ENCODE peak calls at places on chromosomes 4 and X, in five cellular contexts. A is IMR-90, H is H1, N is mesendoderm, K is neuronal stem cell. S is an unnamed sample.

GRCh38 chr4:117796677-117797076 is 237.6 kb upstream of the NDST3 start:
- DNase-seq in H (no peak), N (no peak), K (no peak), A (no peak), S (no peak)

GRCh38 chrX:40625294-40625693 is 2.1 kb downstream of the MPC1L start:
- DNase-seq in H (no peak), N (no peak), K (no peak), A (no peak), S (no peak)

GRCh38 chr4:2878346-2878745 is 34.7 kb downstream of the ADD1 start:
- DNase-seq in K (no peak), H (no peak), A (no peak), N (no peak), S (no peak)

GRCh38 chrX:148536961-148537360 is 36.5 kb downstream of the AFF2 start:
- DNase-seq in N (peak), H (no peak), K (no peak), A (no peak), S (no peak)

GRCh38 chr4:139528377-139529005 is 27.5 kb downstream of the SETD7 start:
- DNase-seq in K (no peak), H (no peak), A (peak), N (no peak), S (no peak)

GRCh38 chr4:118968006-118968405 is 79.4 kb downstream of the SYNPO2 start:
- DNase-seq in K (no peak), N (peak), H (peak), A (peak), S (peak)

GRCh38 chrX:111244238-111244750 is 26.0 kb downstream of the CAPN6 start:
- DNase-seq in K (no peak), A (peak), H (no peak), N (peak), S (no peak)

GRCh38 chr4:155060419-155060818 is 148.0 kb upstream of the NPY2R start:
- DNase-seq in H (no peak), K (no peak), A (no peak), N (no peak), S (no peak)

GRCh38 chr4:25913056-25913850 is 767 bp upstream of the SMIM20 start:
- DNase-seq in A (peak), H (no peak), K (no peak), N (peak), S (no peak)

GRCh38 chrX:103002576-103002975 is 61.4 kb downstream of the BEX1 start:
- DNase-seq in K (no peak), H (no peak), A (no peak), N (no peak), S (no peak)

GRCh38 chr4:15077969-15078368 is 75.7 kb downstream of the CPEB2 start:
- DNase-seq in N (no peak), A (peak), K (no peak), H (no peak), S (no peak)

GRCh38 chr4:74934016-74934821 is 1.3 kb downstream of the PARM1 start:
- DNase-seq in A (peak), H (no peak), K (no peak), N (peak), S (peak)

GRCh38 chr4:123943976-123944375 is 547.4 kb downstream of the SPRY1 start:
- DNase-seq in A (no peak), H (no peak), N (no peak), K (no peak), S (no peak)

GRCh38 chr4:140640150-140640748 is 71.5 kb upstream of the UCP1 start:
- DNase-seq in H (no peak), K (no peak), N (peak), A (no peak), S (no peak)

GRCh38 chrX:110123331-110123782 is 120.4 kb downstream of the TMEM164 start:
- DNase-seq in A (no peak), H (no peak), K (no peak), N (no peak), S (no peak)

GRCh38 chr4:177384856-177385396 is 57.3 kb downstream of the AGA start:
- DNase-seq in A (no peak), H (no peak), K (no peak), N (no peak), S (peak)

GRCh38 chr4:184534511-184535391 is 60.4 kb upstream of the IRF2 start:
- DNase-seq in K (no peak), N (peak), A (peak), H (no peak), S (peak)

GRCh38 chr4:165927366-165927765 is 54.3 kb downstream of the TLL1 start:
- DNase-seq in N (no peak), K (no peak), H (no peak), A (no peak), S (no peak)

GRCh38 chr4:144174401-144175067 is 34.0 kb upstream of the GYPA start:
- DNase-seq in N (peak), K (peak), H (no peak), A (peak), S (peak)

GRCh38 chr4:72564184-72564583 is 4.8 kb downstream of the ADAMTS3 start:
- DNase-seq in N (no peak), A (peak), K (no peak), H (no peak), S (peak)

GRCh38 chrX:19739683-19740082 is 147.7 kb downstream of the SH3KBP1 start:
- DNase-seq in K (peak), H (no peak), N (peak), A (peak), S (peak)

GRCh38 chr4:92234393-92235176 is 69.2 kb upstream of the GRID2 start:
- DNase-seq in A (peak), K (no peak), N (no peak), H (no peak), S (peak)

GRCh38 chrX:100083146-100083715 is 326.8 kb downstream of the PCDH19 start:
- DNase-seq in H (no peak), N (no peak), K (peak), A (no peak), S (no peak)

GRCh38 chr4:169412046-169412445 is 141.3 kb upstream of the SH3RF1 start:
- DNase-seq in A (no peak), N (peak), H (no peak), K (no peak), S (peak)

GRCh38 chr4:163649557-163650091 is 155.1 kb downstream of the TMA16 start:
- DNase-seq in K (no peak), H (no peak), A (no peak), N (peak), S (no peak)

GRCh38 chr4:45036677-45037076 is 310.3 kb upstream of the GNPDA2 start:
- DNase-seq in K (no peak), H (no peak), A (no peak), N (peak), S (no peak)

GRCh38 chr4:40329805-40330204 is 5.3 kb upstream of the CHRNA9 start:
- DNase-seq in A (no peak), K (no peak), N (no peak), H (no peak), S (no peak)

GRCh38 chr4:104418313-104418712 is 76.4 kb downstream of the CXXC4 start:
- DNase-seq in A (no peak), N (no peak), H (no peak), K (no peak), S (no peak)

GRCh38 chr4:117692538-117692937 is 341.7 kb upstream of the NDST3 start:
- DNase-seq in A (no peak), H (no peak), K (no peak), N (peak), S (no peak)

GRCh38 chrX:134672101-134672500 is 13.8 kb upstream of the PLAC1 start:
- DNase-seq in A (no peak), H (no peak), K (no peak), N (no peak), S (no peak)

GRCh38 chrX:134670241-134670811 is 12.1 kb upstream of the PLAC1 start:
- DNase-seq in H (peak), K (no peak), N (peak), A (peak), S (peak)

GRCh38 chrX:134673123-134673522 is 14.9 kb upstream of the PLAC1 start:
- DNase-seq in N (no peak), K (no peak), A (no peak), H (no peak), S (no peak)

GRCh38 chrX:134671207-134671750 is 13.0 kb upstream of the PLAC1 start:
- DNase-seq in K (no peak), H (no peak), N (no peak), A (peak), S (no peak)

GRCh38 chrX:134669378-134670098 is 11.3 kb upstream of the PLAC1 start:
- DNase-seq in K (no peak), H (no peak), N (peak), A (peak), S (no peak)
- H2BK5ac ChIP-seq in K (no peak), H (no peak), N (no peak), A (peak), S (peak)

DNA sequence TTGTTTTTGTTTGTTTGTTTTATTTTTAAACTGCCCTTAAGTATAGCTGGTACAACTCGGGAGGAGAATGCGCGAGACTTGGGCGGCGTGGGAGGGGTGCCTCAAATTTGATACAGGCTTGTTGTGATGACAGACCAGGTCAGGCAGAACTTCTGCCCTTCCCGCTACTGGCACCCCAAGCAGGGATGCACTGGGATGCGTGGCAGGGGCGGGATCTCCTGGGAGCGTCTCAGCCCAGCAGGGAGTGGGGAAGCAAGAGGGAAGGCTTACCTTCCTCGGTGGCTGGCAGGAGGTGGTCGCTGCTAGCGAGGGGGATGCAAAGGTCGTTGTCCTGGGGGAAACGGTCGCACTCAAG is 842 bp downstream of the SFRP2 start:
- DNase-seq in N (peak), A (no peak), K (no peak), H (no peak), S (no peak)
- H3K9ac ChIP-seq in N (peak), A (no peak), K (peak), H (peak), S (no peak)

DNA sequence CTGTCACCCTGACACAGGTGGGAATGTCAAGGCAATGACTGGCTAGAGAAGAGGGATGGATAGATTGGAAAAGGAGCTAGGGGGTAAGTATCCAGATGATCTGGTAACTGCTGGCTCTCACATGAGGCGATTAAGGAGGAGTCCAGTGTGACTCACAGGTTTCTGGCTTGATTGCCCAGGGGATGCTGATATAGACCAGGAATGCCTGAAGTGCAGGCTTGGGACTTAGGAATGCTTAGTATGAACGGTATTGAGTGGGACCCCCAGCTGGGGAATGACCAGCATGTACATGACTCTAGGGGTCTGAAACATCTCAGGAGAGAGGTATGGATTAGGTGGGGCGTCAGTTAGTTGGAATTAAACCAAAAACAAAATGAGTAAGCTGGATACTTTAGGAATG is 65.8 kb upstream of the PRPS1 start:
- DNase-seq in N (peak), A (peak), K (no peak), H (no peak), S (peak)
- H2BK5ac ChIP-seq in N (no peak), A (peak), K (no peak), H (peak), S (no peak)

GRCh38 chr4:52836120-52836519 is 26.0 kb upstream of the RASL11B start:
- DNase-seq in N (no peak), H (no peak), A (no peak), K (no peak), S (no peak)
- H3K9ac ChIP-seq in N (peak), H (no peak), A (no peak), K (no peak), S (no peak)

GRCh38 chr4:181933471-181933870 is 309.7 kb upstream of the TENM3 start:
- DNase-seq in N (peak), H (no peak), A (no peak), K (no peak), S (no peak)

GRCh38 chr4:181944527-181944926 is 298.7 kb upstream of the TENM3 start:
- DNase-seq in K (no peak), A (no peak), H (no peak), N (no peak), S (no peak)

GRCh38 chr4:181938641-181939040 is 304.6 kb upstream of the TENM3 start:
- DNase-seq in H (no peak), K (no peak), N (no peak), A (no peak), S (no peak)

DNA sequence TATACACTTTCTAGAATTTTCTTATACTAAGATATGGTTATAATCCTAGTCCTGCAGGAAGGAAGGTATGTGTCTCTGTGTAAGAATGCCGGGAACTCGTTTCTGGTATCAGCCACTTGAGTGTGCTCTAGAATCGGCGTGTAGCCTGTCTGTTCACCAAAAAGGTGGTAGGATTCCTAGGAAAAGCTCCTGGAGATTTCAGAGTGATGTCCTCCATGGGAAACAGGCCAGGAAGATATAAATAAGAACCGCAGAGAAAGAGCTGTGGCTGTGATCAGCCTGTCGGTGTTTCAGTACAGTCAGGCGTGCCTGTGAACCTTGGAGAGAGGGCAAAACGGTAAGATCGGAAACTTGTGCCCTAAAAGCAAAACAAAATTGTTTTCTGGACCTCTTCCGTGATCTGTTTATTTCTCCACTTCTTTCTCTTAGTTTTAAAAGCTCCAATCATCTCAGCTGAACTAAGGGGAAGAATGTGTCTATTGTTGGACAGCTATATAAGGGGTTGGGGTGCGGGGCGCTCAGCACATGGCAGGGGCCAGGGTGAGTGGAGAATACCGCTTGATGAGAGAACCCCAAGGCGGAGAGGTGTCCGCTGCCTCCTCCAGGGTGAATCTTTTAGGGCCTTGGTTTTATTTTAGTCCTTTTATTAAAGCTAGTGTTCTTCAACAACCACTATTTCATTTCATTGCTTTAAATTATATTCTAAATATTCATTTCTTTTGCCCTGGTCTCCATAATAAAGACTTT is 303.8 kb upstream of the TENM3 start:
- DNase-seq in K (no peak), A (peak), H (no peak), N (peak), S (peak)
- H2BK5ac ChIP-seq in K (no peak), A (no peak), H (no peak), N (no peak), S (peak)